ENCODE peak calls at places on chromosomes 7 and 10, in five cellular contexts. B is HCT116, L is gastrocnemius medialis, R is aorta, F is heart right ventricle. E is an unnamed sample.

GRCh38 chr10:7491949-7492659 is 81.3 kb upstream of the SFMBT2 start:
- ATAC-seq in L (no peak), R (no peak), B (no peak), F (no peak), E (no peak)

GRCh38 chr10:6114758-6115410 is 26.1 kb downstream of the RBM17 start:
- ATAC-seq in B (no peak), R (peak; percentile 22), F (peak; percentile 56), L (peak; percentile 24), E (peak; percentile 39)

GRCh38 chr7:140049339-140050024 is 13.3 kb downstream of the PARP12 start:
- ATAC-seq in F (peak; percentile 45), L (no peak), R (peak; percentile 15), B (no peak), E (peak; percentile 39)

GRCh38 chr7:51354434-51354833 is 37.8 kb upstream of the COBL start:
- ATAC-seq in B (no peak), F (no peak), L (no peak), R (no peak), E (no peak)

GRCh38 chr10:109588259-109588658 is 335.1 kb downstream of the XPNPEP1 start:
- ATAC-seq in B (no peak), L (no peak), R (no peak), F (no peak), E (no peak)

GRCh38 chr7:55526770-55527169 is 45.5 kb downstream of the VOPP1 start:
- ATAC-seq in B (no peak), F (peak; percentile 72), R (no peak), L (peak; percentile 36), E (peak; percentile 51)

GRCh38 chr10:31940839-31941653 is 12.4 kb upstream of the ARHGAP12 start:
- ATAC-seq in L (peak; percentile 86), R (no peak), B (peak; percentile 84), F (peak; percentile 39), E (peak; percentile 51)

GRCh38 chr7:121016976-121017375 is 28.5 kb downstream of the CPED1 start:
- ATAC-seq in B (no peak), L (peak; percentile 64), R (peak; percentile 56), F (peak; percentile 51), E (peak; percentile 56)

GRCh38 chr10:23371073-23371472 is 26.5 kb upstream of the C10orf67 start:
- ATAC-seq in R (no peak), F (no peak), B (no peak), L (no peak), E (no peak)

GRCh38 chr7:154789404-154789803 is 213.5 kb downstream of the PAXIP1 start:
- ATAC-seq in F (no peak), L (no peak), R (no peak), B (peak; percentile 71), E (no peak)

GRCh38 chr10:43076311-43076875 is 476 bp upstream of the RET start:
- ATAC-seq in L (no peak), R (no peak), B (peak; percentile 42), F (peak; percentile 46), E (no peak)

GRCh38 chr10:16519908-16520861 is 1.5 kb downstream of the C1QL3 start:
- ATAC-seq in B (no peak), R (peak; percentile 13), F (peak; percentile 48), L (no peak), E (no peak)

GRCh38 chr10:48973065-48973464 is 33.4 kb upstream of the LRRC18 start:
- ATAC-seq in R (no peak), L (no peak), B (no peak), F (no peak), E (no peak)

GRCh38 chr10:124719213-124719851 is 24.8 kb downstream of the FAM53B start:
- ATAC-seq in R (peak; percentile 42), B (peak; percentile 68), L (peak; percentile 14), F (peak; percentile 30), E (peak; percentile 29)

GRCh38 chr10:89283988-89284475 is 17.8 kb upstream of the IFIT2 start:
- ATAC-seq in R (peak; percentile 92), F (peak; percentile 97), B (peak; percentile 63), L (peak; percentile 88), E (peak; percentile 96)

GRCh38 chr10:80473096-80473657 is 19.1 kb downstream of the TSPAN14 start:
- ATAC-seq in F (no peak), L (no peak), R (no peak), B (no peak), E (no peak)

GRCh38 chr7:25549315-25549933 is 321.1 kb upstream of the NPVF start:
- ATAC-seq in R (no peak), B (no peak), L (no peak), F (no peak), E (no peak)

GRCh38 chr7:3639253-3639652 is 338.2 kb downstream of the SDK1 start:
- ATAC-seq in F (no peak), R (no peak), B (no peak), L (no peak), E (no peak)

GRCh38 chr10:73932625-73933112 is 21.7 kb downstream of the PLAU start:
- ATAC-seq in F (no peak), L (no peak), R (no peak), B (peak; percentile 64), E (no peak)

GRCh38 chr7:30041526-30042269 is 13.5 kb downstream of the PLEKHA8 start:
- ATAC-seq in R (no peak), F (no peak), L (no peak), B (no peak), E (no peak)

GRCh38 chr10:68732651-68733050 is 11.6 kb downstream of the CCAR1 start:
- ATAC-seq in F (no peak), L (no peak), B (no peak), R (no peak), E (no peak)

GRCh38 chr7:118472581-118472980 is 248.1 kb downstream of the ANKRD7 start:
- ATAC-seq in B (no peak), L (no peak), R (no peak), F (no peak), E (no peak)

GRCh38 chr10:95406651-95407280 is 116.0 kb upstream of the PDLIM1 start:
- ATAC-seq in R (peak; percentile 77), F (peak; percentile 79), B (no peak), L (peak; percentile 85), E (peak; percentile 44)

GRCh38 chr7:138359891-138360582 is 100.0 kb upstream of the TRIM24 start:
- ATAC-seq in L (no peak), R (no peak), B (no peak), F (no peak), E (no peak)

GRCh38 chr10:21300546-21300945 is 224.9 kb downstream of the SKIDA1 start:
- ATAC-seq in L (no peak), F (no peak), B (no peak), R (no peak), E (no peak)

GRCh38 chr10:124703778-124704427 is 40.3 kb downstream of the FAM53B start:
- ATAC-seq in B (no peak), L (peak; percentile 35), F (peak; percentile 72), R (peak; percentile 69), E (peak; percentile 76)

GRCh38 chr7:148368562-148368961 is 222.0 kb upstream of the C7orf33 start:
- ATAC-seq in F (no peak), B (no peak), L (no peak), R (no peak), E (no peak)

GRCh38 chr7:157097569-157097968 is 41.2 kb upstream of the UBE3C start:
- ATAC-seq in R (no peak), F (no peak), L (no peak), B (peak; percentile 34), E (no peak)

GRCh38 chr7:142800103-142800502 is 29.3 kb downstream of the PRSS2 start:
- ATAC-seq in B (no peak), R (no peak), F (no peak), L (no peak), E (no peak)

GRCh38 chr7:1503816-1504775 is at the start of gene INTS1:
- ATAC-seq in R (peak; percentile 94), B (peak; percentile 93), L (peak; percentile 93), F (peak; percentile 93), E (peak; percentile 94)

GRCh38 chr7:108136191-108136581 is 6.0 kb upstream of the LAMB4 start:
- ATAC-seq in B (no peak), R (no peak), F (no peak), L (no peak), E (no peak)

GRCh38 chr10:5411941-5412276 is 448 bp upstream of the NET1 start:
- ATAC-seq in B (peak; percentile 46), F (no peak), L (peak; percentile 20), R (peak; percentile 67), E (peak; percentile 5)

GRCh38 chr10:88401671-88402347 is 181.3 kb downstream of the RNLS start:
- ATAC-seq in B (peak; percentile 92), L (peak; percentile 50), R (no peak), F (no peak), E (no peak)

GRCh38 chr10:72502581-72502980 is 123.3 kb downstream of the MICU1 start:
- ATAC-seq in F (no peak), R (no peak), B (no peak), L (no peak), E (no peak)

GRCh38 chr10:85888004-85888403 is 478.6 kb downstream of the GRID1 start:
- ATAC-seq in R (no peak), F (no peak), L (no peak), B (no peak), E (no peak)

GRCh38 chr7:23216021-23216420 is 30.6 kb upstream of the GPNMB start:
- ATAC-seq in F (peak; percentile 73), B (no peak), R (peak; percentile 29), L (no peak), E (no peak)

GRCh38 chr7:79272066-79272669 is 181.3 kb downstream of the MAGI2 start:
- ATAC-seq in B (peak; percentile 69), R (no peak), L (no peak), F (no peak), E (no peak)

GRCh38 chr7:158950914-158951635 is 94.7 kb downstream of the DYNC2I1 start:
- ATAC-seq in B (no peak), L (no peak), F (no peak), R (no peak), E (no peak)

GRCh38 chr7:82805527-82805960 is 357.1 kb downstream of the PCLO start:
- ATAC-seq in B (peak; percentile 96), L (no peak), R (no peak), F (peak; percentile 41), E (no peak)
- H3K4me3 ChIP-seq in B (peak overlapping the region; percentile 20), L (no peak overlapping the region), R (no peak overlapping the region), F (no peak overlapping the region), E (no peak overlapping the region)

GRCh38 chr7:130275826-130276291 is 9.2 kb downstream of the CPA2 start:
- ATAC-seq in F (no peak), L (no peak), R (no peak), B (no peak), E (no peak)
- H3K27ac ChIP-seq in F (no peak overlapping the region), L (no peak overlapping the region), R (no peak overlapping the region), B (no peak overlapping the region), E (no peak overlapping the region)

GRCh38 chr7:44112231-44112996 is 8.3 kb downstream of the AEBP1 start:
- ATAC-seq in B (peak; percentile 8), F (no peak), L (no peak), R (no peak), E (no peak)
- H3K4me3 ChIP-seq in B (no peak overlapping the region), F (no peak overlapping the region), L (no peak overlapping the region), R (no peak overlapping the region), E (no peak overlapping the region)

GRCh38 chr7:131302453-131302852 is 25.2 kb upstream of the MKLN1 start:
- ATAC-seq in B (no peak), L (no peak), F (peak; percentile 59), R (no peak), E (no peak)

GRCh38 chr7:131300572-131301466 is 26.9 kb upstream of the MKLN1 start:
- ATAC-seq in L (no peak), R (no peak), F (peak; percentile 57), B (no peak), E (no peak)

GRCh38 chr7:131305152-131305551 is 22.5 kb upstream of the MKLN1 start:
- ATAC-seq in F (no peak), L (no peak), R (no peak), B (no peak), E (no peak)

GRCh38 chr7:131300078-131300477 is 27.6 kb upstream of the MKLN1 start:
- ATAC-seq in L (no peak), B (no peak), R (no peak), F (no peak), E (no peak)

GRCh38 chr7:131302876-131303707 is 24.6 kb upstream of the MKLN1 start:
- ATAC-seq in B (peak; percentile 94), L (peak; percentile 16), R (no peak), F (peak; percentile 50), E (no peak)
- H3K27ac ChIP-seq in B (no peak overlapping the region), L (peak overlapping the region; percentile 71), R (no peak overlapping the region), F (peak overlapping the region; percentile 39), E (no peak overlapping the region)